ENCODE peak calls at places on chromosomes 1 and 21, in seven cellular contexts. One of them, this sample, is unnamed. For H3K4me1, the result is how much of the 10 kb centered on the place peaks cover.

GRCh38 chr1:15322648-15323350 is 75.8 kb downstream of the FHAD1 start:
- DNase-seq in trophoblast cell: no peak
- DNase-seq in mesendoderm: peak
- DNase-seq in H1: no peak
- DNase-seq in neuronal stem cell: no peak
- DNase-seq in H9: no peak
- DNase-seq in IMR-90: no peak
- DNase-seq in this sample: peak

GRCh38 chr1:118783095-118783758 is 204.9 kb downstream of the TBX15 start:
- DNase-seq in H1: no peak
- DNase-seq in mesendoderm: peak
- DNase-seq in neuronal stem cell: no peak
- DNase-seq in IMR-90: no peak
- DNase-seq in H9: no peak
- DNase-seq in trophoblast cell: no peak
- DNase-seq in this sample: no peak

GRCh38 chr1:73953611-73954010 is 244.4 kb downstream of the LRRIQ3 start:
- DNase-seq in H9: no peak
- DNase-seq in IMR-90: no peak
- DNase-seq in H1: no peak
- DNase-seq in mesendoderm: no peak
- DNase-seq in trophoblast cell: no peak
- DNase-seq in neuronal stem cell: no peak
- DNase-seq in this sample: no peak

GRCh38 chr1:171142081-171142450 is 43.0 kb upstream of the FMO2 start:
- DNase-seq in H1: no peak
- DNase-seq in H9: no peak
- DNase-seq in mesendoderm: peak
- DNase-seq in IMR-90: peak
- DNase-seq in neuronal stem cell: no peak
- DNase-seq in trophoblast cell: peak
- DNase-seq in this sample: peak

GRCh38 chr1:67175713-67176112 is 9.5 kb downstream of the IL23R start:
- DNase-seq in neuronal stem cell: no peak
- DNase-seq in H9: no peak
- DNase-seq in H1: no peak
- DNase-seq in IMR-90: no peak
- DNase-seq in mesendoderm: no peak
- DNase-seq in trophoblast cell: no peak
- DNase-seq in this sample: no peak

GRCh38 chr1:210397252-210397651 is 68.5 kb downstream of the HHAT start:
- DNase-seq in mesendoderm: no peak
- DNase-seq in trophoblast cell: no peak
- DNase-seq in H9: no peak
- DNase-seq in neuronal stem cell: no peak
- DNase-seq in IMR-90: peak
- DNase-seq in H1: no peak
- DNase-seq in this sample: no peak

GRCh38 chr1:172746091-172746949 is 87.4 kb downstream of the FASLG start:
- DNase-seq in H9: no peak
- DNase-seq in trophoblast cell: peak
- DNase-seq in IMR-90: peak
- DNase-seq in mesendoderm: no peak
- DNase-seq in H1: no peak
- DNase-seq in neuronal stem cell: no peak
- DNase-seq in this sample: peak

GRCh38 chr1:160818207-160818935 is 22.4 kb downstream of the LY9 start:
- DNase-seq in H1: no peak
- DNase-seq in H9: no peak
- DNase-seq in mesendoderm: no peak
- DNase-seq in IMR-90: no peak
- DNase-seq in neuronal stem cell: no peak
- DNase-seq in trophoblast cell: no peak
- DNase-seq in this sample: no peak

GRCh38 chr1:215269955-215270354 is 187.4 kb downstream of the KCNK2 start:
- DNase-seq in IMR-90: no peak
- DNase-seq in trophoblast cell: no peak
- DNase-seq in mesendoderm: peak
- DNase-seq in H1: no peak
- DNase-seq in H9: peak
- DNase-seq in neuronal stem cell: no peak
- DNase-seq in this sample: no peak

GRCh38 chr1:19369396-19370090 is 57.4 kb downstream of the SLC66A1 start:
- DNase-seq in H9: no peak
- DNase-seq in neuronal stem cell: no peak
- DNase-seq in mesendoderm: peak
- DNase-seq in IMR-90: no peak
- DNase-seq in H1: no peak
- DNase-seq in trophoblast cell: no peak
- DNase-seq in this sample: no peak

GRCh38 chr21:39529026-39529425 is 77.3 kb downstream of the SH3BGR start:
- DNase-seq in H1: no peak
- DNase-seq in mesendoderm: peak
- DNase-seq in trophoblast cell: peak
- DNase-seq in IMR-90: no peak
- DNase-seq in neuronal stem cell: no peak
- DNase-seq in H9: no peak
- DNase-seq in this sample: no peak

GRCh38 chr1:24112381-24113169 is 640 bp upstream of the MYOM3 start:
- DNase-seq in mesendoderm: peak
- DNase-seq in trophoblast cell: peak
- DNase-seq in H9: peak
- DNase-seq in IMR-90: peak
- DNase-seq in H1: peak
- DNase-seq in neuronal stem cell: no peak
- DNase-seq in this sample: peak

GRCh38 chr21:37551406-37552355 is 185.1 kb downstream of the DYRK1A start:
- DNase-seq in mesendoderm: no peak
- DNase-seq in IMR-90: no peak
- DNase-seq in neuronal stem cell: no peak
- DNase-seq in trophoblast cell: no peak
- DNase-seq in H1: no peak
- DNase-seq in H9: no peak
- DNase-seq in this sample: peak

GRCh38 chr21:44614161-44614631 is 2.3 kb downstream of the KRTAP10-8 start:
- DNase-seq in IMR-90: no peak
- DNase-seq in mesendoderm: no peak
- DNase-seq in H1: no peak
- DNase-seq in H9: no peak
- DNase-seq in neuronal stem cell: no peak
- DNase-seq in trophoblast cell: no peak
- DNase-seq in this sample: no peak

GRCh38 chr21:44612029-44612486 is at the start of gene KRTAP10-8:
- DNase-seq in trophoblast cell: no peak
- DNase-seq in mesendoderm: no peak
- DNase-seq in H1: no peak
- DNase-seq in IMR-90: no peak
- DNase-seq in H9: no peak
- DNase-seq in neuronal stem cell: no peak
- DNase-seq in this sample: no peak

GRCh38 chr21:44612669-44613229 is 870 bp downstream of the KRTAP10-8 start:
- DNase-seq in mesendoderm: no peak
- DNase-seq in trophoblast cell: no peak
- DNase-seq in neuronal stem cell: no peak
- DNase-seq in IMR-90: no peak
- DNase-seq in H1: no peak
- DNase-seq in H9: no peak
- DNase-seq in this sample: no peak

GRCh38 chr21:44614961-44615391 is 3.1 kb downstream of the KRTAP10-8 start:
- DNase-seq in trophoblast cell: no peak
- DNase-seq in neuronal stem cell: no peak
- DNase-seq in IMR-90: no peak
- DNase-seq in mesendoderm: no peak
- DNase-seq in H1: no peak
- DNase-seq in H9: peak
- DNase-seq in this sample: no peak

DNA sequence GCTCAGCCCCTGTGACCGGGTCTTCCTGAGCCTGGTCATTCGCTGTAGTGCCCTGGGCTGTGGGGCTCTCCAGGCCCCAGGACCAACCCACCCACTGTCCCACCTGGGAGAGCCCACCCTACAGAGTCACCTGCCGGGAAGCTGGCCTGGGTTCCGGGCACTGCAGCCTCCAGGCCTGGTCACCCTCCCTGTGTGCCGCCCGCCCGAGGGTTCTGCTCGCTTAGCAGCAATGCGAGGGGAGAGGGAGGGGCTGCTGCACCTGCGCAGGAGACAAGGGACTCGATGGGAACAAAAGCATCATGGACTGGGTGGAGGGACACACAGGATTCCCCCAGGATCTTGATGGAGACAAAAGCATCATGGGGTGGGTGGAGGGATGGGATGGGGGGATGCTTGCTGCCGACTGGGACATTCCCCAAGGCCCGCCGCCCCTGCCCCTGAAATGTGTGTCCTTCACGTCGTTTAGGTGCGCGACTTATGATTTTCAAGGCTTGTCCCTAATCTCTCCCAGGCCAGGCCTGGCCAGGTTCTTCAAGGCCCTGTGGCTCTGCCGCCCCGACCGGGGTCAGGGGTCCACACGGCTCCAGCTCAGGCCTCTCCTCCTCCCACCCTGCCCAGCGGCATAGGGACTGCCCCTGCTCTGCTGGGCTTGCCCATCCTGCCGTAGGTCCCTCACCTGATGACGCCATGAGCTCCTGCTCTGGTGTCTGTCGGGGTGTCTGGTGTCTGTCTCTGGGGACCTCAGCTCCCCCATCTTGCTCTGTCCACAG is 1.7 kb downstream of the KRTAP10-8 start:
- DNase-seq in H9: no peak
- DNase-seq in H1: no peak
- DNase-seq in mesendoderm: no peak
- DNase-seq in IMR-90: no peak
- DNase-seq in neuronal stem cell: no peak
- DNase-seq in trophoblast cell: no peak
- DNase-seq in this sample: no peak
- H2AK5ac ChIP-seq in H9: no peak
- H2AK5ac ChIP-seq in H1: no peak
- H2AK5ac ChIP-seq in mesendoderm: no peak
- H2AK5ac ChIP-seq in IMR-90: no peak
- H2AK5ac ChIP-seq in neuronal stem cell: peak
- H2AK5ac ChIP-seq in trophoblast cell: no peak
- H2AK5ac ChIP-seq in this sample: no peak

DNA sequence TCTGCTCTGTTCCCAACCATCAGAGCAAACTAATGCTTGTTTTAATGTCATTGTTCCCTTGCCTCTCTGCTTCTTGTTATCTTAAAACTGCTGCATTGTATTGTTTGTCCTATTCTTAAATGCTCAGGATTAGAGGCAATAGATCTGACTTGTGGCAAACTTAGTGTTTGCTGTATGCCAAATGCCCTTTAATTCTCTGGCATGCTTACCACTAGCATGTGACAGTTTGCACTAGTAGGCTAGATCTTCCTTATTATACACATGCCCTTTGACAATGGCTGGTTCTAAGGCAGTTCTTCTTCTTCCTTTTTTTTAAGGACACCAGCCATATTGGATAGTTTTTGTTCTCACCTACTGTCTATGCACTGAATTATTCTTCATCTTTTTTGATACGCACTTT is 30.1 kb downstream of the PALMD start:
- DNase-seq in H9: no peak
- DNase-seq in H1: no peak
- DNase-seq in IMR-90: no peak
- DNase-seq in mesendoderm: no peak
- DNase-seq in neuronal stem cell: no peak
- DNase-seq in trophoblast cell: no peak
- DNase-seq in this sample: no peak
- H3K4me1 ChIP-seq in H9: under half
- H3K4me1 ChIP-seq in H1: under half
- H3K4me1 ChIP-seq in IMR-90: under half
- H3K4me1 ChIP-seq in mesendoderm: under half
- H3K4me1 ChIP-seq in neuronal stem cell: under half
- H3K4me1 ChIP-seq in trophoblast cell: under half
- H3K4me1 ChIP-seq in this sample: under half

DNA sequence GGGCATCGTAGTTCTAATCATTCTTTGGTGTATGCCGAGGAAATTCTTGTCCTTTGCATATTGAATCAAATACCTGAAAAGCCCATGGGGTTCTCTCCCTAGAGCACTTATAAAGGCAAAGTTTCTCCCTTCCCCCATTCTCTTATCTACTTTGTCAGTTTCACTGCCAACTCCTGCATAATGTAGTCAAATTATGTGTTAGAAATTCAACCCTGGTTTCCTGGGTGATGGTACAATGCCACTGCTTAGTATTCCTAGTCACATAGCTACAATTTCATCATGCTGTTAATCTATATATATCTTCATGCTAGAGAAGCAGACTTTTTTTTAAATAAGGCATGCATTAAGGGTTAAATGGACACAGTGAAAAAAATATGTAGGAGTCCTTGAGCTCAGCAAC is 119.0 kb downstream of the PDE4B start:
- DNase-seq in H1: no peak
- DNase-seq in neuronal stem cell: no peak
- DNase-seq in H9: no peak
- DNase-seq in mesendoderm: peak
- DNase-seq in IMR-90: no peak
- DNase-seq in trophoblast cell: no peak
- DNase-seq in this sample: no peak
- H2AK5ac ChIP-seq in H1: no peak
- H2AK5ac ChIP-seq in neuronal stem cell: no peak
- H2AK5ac ChIP-seq in H9: no peak
- H2AK5ac ChIP-seq in mesendoderm: no peak
- H2AK5ac ChIP-seq in IMR-90: no peak
- H2AK5ac ChIP-seq in trophoblast cell: no peak
- H2AK5ac ChIP-seq in this sample: no peak

GRCh38 chr1:112933820-112934561 is 22.0 kb downstream of the SLC16A1 start:
- DNase-seq in trophoblast cell: no peak
- DNase-seq in H9: no peak
- DNase-seq in mesendoderm: no peak
- DNase-seq in IMR-90: no peak
- DNase-seq in H1: no peak
- DNase-seq in neuronal stem cell: no peak
- DNase-seq in this sample: no peak
- H3K4me1 ChIP-seq in trophoblast cell: under half
- H3K4me1 ChIP-seq in H9: under half
- H3K4me1 ChIP-seq in mesendoderm: under half
- H3K4me1 ChIP-seq in IMR-90: under half
- H3K4me1 ChIP-seq in H1: under half
- H3K4me1 ChIP-seq in neuronal stem cell: under half
- H3K4me1 ChIP-seq in this sample: under half

GRCh38 chr21:19224090-19224489 is 820.5 kb upstream of the TMPRSS15 start:
- DNase-seq in H9: no peak
- DNase-seq in neuronal stem cell: no peak
- DNase-seq in H1: no peak
- DNase-seq in IMR-90: no peak
- DNase-seq in trophoblast cell: no peak
- DNase-seq in mesendoderm: no peak
- DNase-seq in this sample: no peak

GRCh38 chr21:19218163-19218562 is 814.6 kb upstream of the TMPRSS15 start:
- DNase-seq in neuronal stem cell: no peak
- DNase-seq in trophoblast cell: no peak
- DNase-seq in H9: no peak
- DNase-seq in IMR-90: no peak
- DNase-seq in mesendoderm: no peak
- DNase-seq in H1: no peak
- DNase-seq in this sample: no peak
- H2AK5ac ChIP-seq in neuronal stem cell: no peak
- H2AK5ac ChIP-seq in trophoblast cell: no peak
- H2AK5ac ChIP-seq in H9: no peak
- H2AK5ac ChIP-seq in IMR-90: no peak
- H2AK5ac ChIP-seq in mesendoderm: no peak
- H2AK5ac ChIP-seq in H1: no peak
- H2AK5ac ChIP-seq in this sample: no peak

GRCh38 chr1:33341190-33341589 is 20.3 kb upstream of the A3GALT2 start:
- DNase-seq in IMR-90: no peak
- DNase-seq in mesendoderm: no peak
- DNase-seq in trophoblast cell: peak
- DNase-seq in neuronal stem cell: no peak
- DNase-seq in H9: no peak
- DNase-seq in H1: no peak
- DNase-seq in this sample: no peak
- H3K4me1 ChIP-seq in IMR-90: half or more
- H3K4me1 ChIP-seq in mesendoderm: under half
- H3K4me1 ChIP-seq in trophoblast cell: half or more
- H3K4me1 ChIP-seq in neuronal stem cell: under half
- H3K4me1 ChIP-seq in H9: under half
- H3K4me1 ChIP-seq in H1: under half
- H3K4me1 ChIP-seq in this sample: under half

This sample was measured in mesenchymal stem cell.